ENCODE peak calls at places on chromosomes 2 and 18, in seven cellular contexts. A is GM12864; E is fibroblast of lung; R is effector CD4-positive, alpha-beta T cell; C is psoas muscle; H is activated CD4-positive, alpha-beta T cell treated with anti-CD3 and anti-CD28 coated beads, Interleukin-2, amount 50 U/mL, for 24 hours; P is iPS-NIHi11. L is an unnamed sample.

GRCh38 chr2:1459727-1460126 is 46.5 kb downstream of the TPO start:
- DNase-seq in E (no peak), P (no peak), C (no peak), A (no peak), R (no peak), H (no peak), L (no peak)

GRCh38 chr2:24237313-24237712 is 62.5 kb downstream of the FAM228A start:
- DNase-seq in H (no peak), C (no peak), A (no peak), E (no peak), R (no peak), P (no peak), L (no peak)

GRCh38 chr2:24220534-24221281 is 45.9 kb downstream of the FAM228A start:
- DNase-seq in E (no peak), R (no peak), C (no peak), A (no peak), H (no peak), P (no peak), L (no peak)

GRCh38 chr2:129396980-129397599 is 582.4 kb upstream of the RAB6C start:
- DNase-seq in P (peak), A (peak), H (no peak), E (peak), R (no peak), C (no peak), L (peak)

GRCh38 chr2:6913415-6914157 is 3.6 kb upstream of the RNF144A start:
- DNase-seq in E (no peak), H (no peak), C (no peak), R (peak), P (no peak), A (no peak), L (peak)

GRCh38 chr2:11738589-11739436 is 7.6 kb upstream of the LPIN1 start:
- DNase-seq in R (no peak), E (peak), A (no peak), H (no peak), C (peak), P (peak), L (peak)

GRCh38 chr2:26922638-26923466 is 47.6 kb upstream of the MAPRE3 start:
- DNase-seq in P (peak), A (no peak), R (no peak), H (no peak), C (peak), E (peak), L (peak)

GRCh38 chr18:48164701-48165100 is 234.2 kb upstream of the SMAD2 start:
- DNase-seq in R (no peak), H (no peak), A (no peak), E (no peak), P (no peak), C (no peak), L (no peak)

GRCh38 chr2:2740238-2740775 is 409.2 kb upstream of the MYT1L start:
- DNase-seq in A (no peak), C (no peak), P (no peak), H (no peak), E (no peak), R (no peak), L (no peak)

GRCh38 chr2:144449028-144449406 is 70.9 kb downstream of the ZEB2 start:
- DNase-seq in R (no peak), E (no peak), A (no peak), P (peak), C (no peak), H (no peak), L (no peak)

GRCh38 chr2:11134349-11134748 is 20.9 kb upstream of the SLC66A3 start:
- DNase-seq in P (no peak), A (no peak), H (no peak), R (no peak), C (no peak), E (no peak), L (no peak)

GRCh38 chr18:70398076-70398475 is 109.2 kb downstream of the SOCS6 start:
- DNase-seq in H (no peak), A (no peak), C (no peak), P (no peak), R (no peak), E (peak), L (no peak)

GRCh38 chr18:28108801-28109200 is 68.1 kb downstream of the CDH2 start:
- DNase-seq in H (no peak), R (no peak), P (no peak), A (no peak), E (peak), C (no peak), L (peak)

GRCh38 chr2:68292108-68292710 is 27.5 kb downstream of the CNRIP1 start:
- DNase-seq in A (peak), E (peak), H (no peak), P (peak), C (no peak), R (no peak), L (peak)

GRCh38 chr18:24362757-24363156 is 34.9 kb downstream of the OSBPL1A start:
- DNase-seq in H (no peak), E (peak), A (no peak), R (no peak), P (peak), C (no peak), L (peak)

GRCh38 chr18:33578371-33579146 is 540 bp downstream of the ASXL3 start:
- DNase-seq in C (peak), P (peak), E (no peak), R (no peak), A (no peak), H (no peak), L (no peak)

GRCh38 chr18:23529597-23529996 is 26.3 kb downstream of the RMC1 start:
- DNase-seq in E (peak), P (no peak), H (no peak), C (no peak), A (peak), R (no peak), L (peak)

GRCh38 chr18:62325806-62326645 is 916 bp downstream of the TNFRSF11A start:
- DNase-seq in P (no peak), H (peak), C (no peak), R (no peak), E (peak), A (peak), L (peak)

GRCh38 chr18:29661924-29662323 is 1380.6 kb downstream of the DSC3 start:
- DNase-seq in R (no peak), C (no peak), A (no peak), P (no peak), E (no peak), H (no peak), L (no peak)

GRCh38 chr2:20539133-20539719 is 92.4 kb downstream of the RHOB start:
- DNase-seq in E (peak), P (no peak), C (peak), R (no peak), A (no peak), H (no peak), L (no peak)

GRCh38 chr18:3842844-3843243 is 392.9 kb downstream of the TGIF1 start:
- DNase-seq in P (no peak), E (no peak), A (no peak), R (no peak), H (no peak), C (no peak), L (no peak)

GRCh38 chr2:188308483-188308882 is 16.8 kb downstream of the GULP1 start:
- DNase-seq in H (no peak), R (no peak), C (no peak), E (peak), A (no peak), P (no peak), L (no peak)

GRCh38 chr18:13623348-13623747 is 103.0 kb downstream of the FAM210A start:
- DNase-seq in R (no peak), C (no peak), E (no peak), H (no peak), A (no peak), P (no peak), L (peak)

GRCh38 chr2:85785871-85786270 is 32.1 kb downstream of the ATOH8 start:
- DNase-seq in C (no peak), E (no peak), R (no peak), P (no peak), A (no peak), H (no peak), L (no peak)